ENCODE peak calls at places on chromosomes 16 and 17, in five cellular contexts. B is BJ, F is cardiac fibroblast, J is left ventricle myocardium inferior, X is H7. I is an unnamed sample.

GRCh38 chr16:55433030-55433429 is 46.0 kb upstream of the MMP2 start:
- DNase-seq in B (no peak), F (no peak), J (no peak), X (no peak), I (no peak)

GRCh38 chr16:85314633-85315032 is 202.4 kb upstream of the CIBAR2 start:
- DNase-seq in B (no peak), F (no peak), J (no peak), X (no peak), I (peak; percentile 53)

GRCh38 chr17:78401246-78401645 is 22.8 kb downstream of the PGS1 start:
- DNase-seq in B (no peak), F (peak; percentile 44), J (no peak), X (no peak), I (peak; percentile 26)

GRCh38 chr16:53855056-53855455 is 151.1 kb downstream of the FTO start:
- DNase-seq in B (no peak), F (no peak), J (no peak), X (no peak), I (no peak)

GRCh38 chr17:30519166-30519565 is 42.0 kb downstream of the GOSR1 start:
- DNase-seq in B (no peak), F (no peak), J (no peak), X (no peak), I (no peak)

GRCh38 chr16:49834496-49835009 is 21.4 kb downstream of the ZNF423 start:
- DNase-seq in B (no peak), F (peak; percentile 79), J (peak; percentile 75), X (peak; percentile 91), I (peak; percentile 83)

GRCh38 chr16:67967183-67967955 is 1.1 kb downstream of the SLC12A4 start:
- DNase-seq in B (no peak), F (no peak), J (no peak), X (no peak), I (no peak)

GRCh38 chr17:14833201-14833773 is 431.8 kb downstream of the PMP22 start:
- DNase-seq in B (peak; percentile 51), F (peak; percentile 59), J (no peak), X (no peak), I (no peak)

GRCh38 chr16:13919330-13919682 is 648 bp upstream of the ERCC4 start:
- DNase-seq in B (no peak), F (peak; percentile 77), J (no peak), X (no peak), I (no peak)

GRCh38 chr16:75131081-75131480 is 14.5 kb upstream of the LDHD start:
- DNase-seq in B (no peak), F (no peak), J (no peak), X (no peak), I (no peak)

GRCh38 chr16:52470601-52471000 is 76.3 kb downstream of the TOX3 start:
- DNase-seq in B (no peak), F (no peak), J (no peak), X (peak; percentile 6), I (no peak)

GRCh38 chr17:72008236-72008874 is 112.5 kb upstream of the SOX9 start:
- DNase-seq in B (no peak), F (peak; percentile 3), J (no peak), X (no peak), I (no peak)

GRCh38 chr17:17758443-17758842 is 77.2 kb downstream of the RAI1 start:
- DNase-seq in B (no peak), F (no peak), J (no peak), X (no peak), I (no peak)

GRCh38 chr17:62941358-62941991 is 24.6 kb upstream of the TANC2 start:
- DNase-seq in B (no peak), F (no peak), J (no peak), X (no peak), I (no peak)

GRCh38 chr17:40524243-40524965 is 23.0 kb upstream of the TNS4 start:
- DNase-seq in B (no peak), F (peak; percentile 39), J (no peak), X (no peak), I (no peak)

GRCh38 chr17:41186872-41187271 is 2.2 kb upstream of the KRTAP4-1 start:
- DNase-seq in B (no peak), F (no peak), J (no peak), X (no peak), I (no peak)

GRCh38 chr17:28811594-28812135 is 30.9 kb downstream of the FAM222B start:
- DNase-seq in B (no peak), F (peak; percentile 34), J (no peak), X (no peak), I (no peak)

GRCh38 chr17:10151667-10152496 is 46.5 kb downstream of the GAS7 start:
- DNase-seq in B (no peak), F (peak; percentile 34), J (no peak), X (no peak), I (no peak)

GRCh38 chr17:57294629-57295501 is 38.5 kb downstream of the MSI2 start:
- DNase-seq in B (no peak), F (no peak), J (peak; percentile 38), X (no peak), I (no peak)

GRCh38 chr17:73261952-73262675 is 434 bp upstream of the CPSF4L start:
- DNase-seq in B (no peak), F (no peak), J (no peak), X (peak; percentile 70), I (no peak)

GRCh38 chr16:14525596-14525995 is 104.5 kb downstream of the PARN start:
- DNase-seq in B (no peak), F (no peak), J (no peak), X (no peak), I (no peak)

GRCh38 chr17:44967907-44968224 is 237 bp downstream of the C1QL1 start:
- DNase-seq in B (no peak), F (no peak), J (no peak), X (no peak), I (no peak)

GRCh38 chr17:77692571-77693161 is 265.8 kb upstream of the TNRC6C start:
- DNase-seq in B (no peak), F (peak; percentile 9), J (no peak), X (no peak), I (no peak)

GRCh38 chr17:75159196-75160031 is 5.1 kb upstream of the JPT1 start:
- DNase-seq in B (no peak), F (no peak), J (no peak), X (no peak), I (no peak)

GRCh38 chr16:67086829-67087228 is 22.9 kb upstream of the PHAF1 start:
- DNase-seq in B (no peak), F (peak; percentile 67), J (no peak), X (no peak), I (no peak)

GRCh38 chr16:65125871-65126270 is 4.0 kb upstream of the CDH11 start:
- DNase-seq in B (no peak), F (peak; percentile 52), J (no peak), X (no peak), I (no peak)

GRCh38 chr17:74730491-74731346 is 6.3 kb upstream of the RAB37 start:
- DNase-seq in B (no peak), F (no peak), J (no peak), X (no peak), I (no peak)

GRCh38 chr17:81429813-81430510 is 34.7 kb downstream of the BAHCC1 start:
- DNase-seq in B (no peak), F (peak; percentile 72), J (peak; percentile 44), X (peak; percentile 89), I (peak; percentile 86)

GRCh38 chr17:82241183-82241925 is 12.5 kb downstream of the SLC16A3 start:
- DNase-seq in B (no peak), F (peak; percentile 81), J (peak; percentile 82), X (peak; percentile 47), I (peak; percentile 94)

GRCh38 chr16:9297437-9298113 is 206.1 kb downstream of the HAPSTR1 start:
- DNase-seq in B (no peak), F (no peak), J (no peak), X (peak; percentile 55), I (peak; percentile 68)

GRCh38 chr16:72932050-72932449 is 115.9 kb downstream of the ZFHX3 start:
- DNase-seq in B (no peak), F (no peak), J (no peak), X (no peak), I (no peak)

GRCh38 chr16:21554795-21555585 is 44.4 kb upstream of the METTL9 start:
- DNase-seq in B (no peak), F (peak; percentile 79), J (peak; percentile 90), X (peak; percentile 97), I (peak; percentile 90)
- H3K4me3 ChIP-seq in B (no peak overlapping the region), F (no peak overlapping the region), J (peak overlapping the region; percentile 41), X (no peak overlapping the region), I (no peak overlapping the region)

GRCh38 chr17:2264023-2264860 is 39.3 kb downstream of the SMG6 start:
- DNase-seq in B (no peak), F (peak; percentile 41), J (no peak), X (no peak), I (no peak)
- H3K4me3 ChIP-seq in B (no peak overlapping the region), F (no peak overlapping the region), J (no peak overlapping the region), X (no peak overlapping the region), I (no peak overlapping the region)

GRCh38 chr17:49031965-49032928 is 35.1 kb downstream of the IGF2BP1 start:
- DNase-seq in B (no peak), F (peak; percentile 89), J (no peak), X (peak; percentile 88), I (no peak)

GRCh38 chr17:49038138-49038537 is 41.0 kb downstream of the IGF2BP1 start:
- DNase-seq in B (no peak), F (no peak), J (no peak), X (no peak), I (no peak)

GRCh38 chr17:49038544-49038943 is 41.4 kb downstream of the IGF2BP1 start:
- DNase-seq in B (no peak), F (no peak), J (no peak), X (no peak), I (no peak)

GRCh38 chr17:49036270-49036626 is 39.1 kb downstream of the IGF2BP1 start:
- DNase-seq in B (no peak), F (no peak), J (no peak), X (no peak), I (no peak)

DNA sequence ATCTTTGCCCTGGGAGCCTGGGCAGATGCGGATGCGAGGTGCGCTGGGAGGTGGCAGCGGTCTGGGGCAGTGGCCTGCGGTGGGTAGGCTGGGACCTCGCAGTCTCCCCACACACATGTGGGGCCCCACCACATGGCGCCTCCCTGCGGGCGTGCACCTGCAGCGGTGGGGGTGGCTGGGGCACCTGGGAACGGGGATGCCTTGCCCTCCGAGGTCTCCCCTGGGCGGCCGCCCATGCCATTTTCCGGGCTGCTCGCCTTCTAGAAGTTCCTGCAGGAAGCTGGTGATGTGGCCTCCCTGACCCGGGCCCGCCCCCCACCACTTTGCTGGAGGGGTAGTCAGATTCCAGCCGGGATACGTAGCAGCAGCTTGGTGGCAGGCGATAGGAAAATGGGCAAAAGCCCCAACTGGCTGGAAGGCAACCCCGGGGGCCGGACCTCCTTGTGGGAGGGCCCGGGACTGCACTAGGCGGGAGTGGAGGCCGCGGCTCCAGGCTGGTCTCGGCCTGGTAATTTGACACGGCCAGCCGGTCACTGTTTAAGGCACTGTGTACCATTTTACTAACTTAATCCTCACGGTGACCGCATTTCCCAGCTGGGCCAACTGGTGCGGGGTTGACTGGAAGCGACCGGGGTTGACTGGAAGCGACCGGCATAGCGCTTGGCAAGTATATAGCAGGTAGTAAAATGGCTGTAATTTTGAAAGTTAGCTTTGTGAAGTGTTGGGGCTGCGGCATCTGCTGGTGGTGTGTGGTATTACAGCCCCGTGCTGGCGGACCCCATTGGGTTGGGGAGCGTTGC is 38.5 kb downstream of the IGF2BP1 start:
- DNase-seq in B (no peak), F (peak; percentile 65), J (peak; percentile 30), X (peak; percentile 94), I (peak; percentile 38)
- H3K4me3 ChIP-seq in B (no peak overlapping the region), F (no peak overlapping the region), J (peak overlapping the region; percentile 46), X (no peak overlapping the region), I (no peak overlapping the region)

GRCh38 chr17:66964930-66965800 is 658 bp downstream of the CACNG4 start:
- DNase-seq in B (no peak), F (no peak), J (no peak), X (peak; percentile 98), I (peak; percentile 65)
- H3K4me3 ChIP-seq in B (peak overlapping the region; percentile 14), F (peak overlapping the region; percentile 24), J (peak overlapping the region; percentile 62), X (peak overlapping the region; percentile 67), I (peak overlapping the region; percentile 57)

GRCh38 chr16:678209-678857 is 1.9 kb upstream of the STUB1 start:
- DNase-seq in B (no peak), F (no peak), J (no peak), X (no peak), I (no peak)
- H3K4me3 ChIP-seq in B (no peak overlapping the region), F (no peak overlapping the region), J (no peak overlapping the region), X (no peak overlapping the region), I (no peak overlapping the region)

I was measured in right cardiac atrium.